ENCODE peak calls at places on chromosomes 11 and 22, in seven cellular contexts. W is BJ; I is activated naive CD8-positive, alpha-beta T cell treated with anti-CD3 and anti-CD28 coated beads for 36 hours; A is COR-L47; N is IMR-90; T is hypothalamus; S is pancreas. L is an unnamed sample.

GRCh38 chr11:64526795-64527194 is 64.2 kb upstream of the SLC22A12 start:
- DNase-seq in I (no peak), T (no peak), N (no peak), A (no peak), W (no peak), S (no peak), L (no peak)

GRCh38 chr11:83600656-83601055 is 314.5 kb upstream of the CCDC90B start:
- DNase-seq in N (no peak), W (no peak), S (no peak), A (no peak), I (no peak), T (no peak), L (no peak)

GRCh38 chr11:58125469-58125868 is at the start of gene OR9I1:
- DNase-seq in W (no peak), T (no peak), S (no peak), I (no peak), N (peak), A (no peak), L (no peak)

GRCh38 chr11:17766590-17766989 is 32.0 kb downstream of the KCNC1 start:
- DNase-seq in I (no peak), N (no peak), W (no peak), A (no peak), T (no peak), S (no peak), L (no peak)

GRCh38 chr11:96426356-96427103 is 36.7 kb downstream of the JRKL start:
- DNase-seq in T (no peak), S (no peak), A (peak), I (no peak), W (no peak), N (peak), L (no peak)

GRCh38 chr11:93796832-93797231 is 12.8 kb downstream of the MED17 start:
- DNase-seq in I (no peak), T (no peak), W (no peak), N (no peak), A (no peak), S (no peak), L (no peak)

GRCh38 chr11:114606003-114606801 is 10.6 kb upstream of the NXPE4 start:
- DNase-seq in W (no peak), I (no peak), S (no peak), A (no peak), T (no peak), N (peak), L (no peak)

GRCh38 chr11:131874070-131874469 is 503.7 kb downstream of the NTM start:
- DNase-seq in N (no peak), I (no peak), A (no peak), S (no peak), T (no peak), W (no peak), L (no peak)

GRCh38 chr11:33191456-33191855 is 30.2 kb upstream of the CSTF3 start:
- DNase-seq in N (peak), W (no peak), A (no peak), T (no peak), S (no peak), I (no peak), L (no peak)

GRCh38 chr22:32579533-32580220 is 105.1 kb downstream of the FBXO7 start:
- DNase-seq in I (no peak), A (no peak), W (no peak), S (no peak), N (peak), T (no peak), L (no peak)

GRCh38 chr11:47551086-47551485 is 1.8 kb downstream of the CELF1 start:
- DNase-seq in N (peak), S (no peak), W (no peak), I (no peak), A (no peak), T (no peak), L (no peak)

GRCh38 chr22:19904881-19905618 is 36.5 kb upstream of the COMT start:
- DNase-seq in N (no peak), I (no peak), S (no peak), A (no peak), W (no peak), T (no peak), L (no peak)

GRCh38 chr11:71542856-71543743 is 5.1 kb upstream of the KRTAP5-9 start:
- DNase-seq in A (no peak), T (no peak), I (no peak), W (no peak), N (no peak), S (no peak), L (peak)

GRCh38 chr11:115672999-115673411 is 168.8 kb upstream of the CADM1 start:
- DNase-seq in A (no peak), T (no peak), S (no peak), N (peak), W (peak), I (no peak), L (no peak)

GRCh38 chr22:17706451-17706900 is 67.8 kb downstream of the BID start:
- DNase-seq in S (no peak), W (peak), T (no peak), N (peak), A (no peak), I (peak), L (peak)

GRCh38 chr11:116714902-116715301 is 57.9 kb downstream of the BUD13 start:
- DNase-seq in A (no peak), W (no peak), N (no peak), I (no peak), S (no peak), T (no peak), L (no peak)

GRCh38 chr11:279966-280761 is 2.0 kb downstream of the NLRP6 start:
- DNase-seq in W (no peak), S (peak), I (peak), T (no peak), A (no peak), N (peak), L (peak)

GRCh38 chr22:48782817-48783511 is 1044.7 kb downstream of the BRD1 start:
- DNase-seq in N (no peak), W (no peak), I (no peak), S (no peak), A (no peak), T (no peak), L (no peak)

GRCh38 chr11:124115782-124116616 is 749 bp downstream of the VWA5A start:
- DNase-seq in N (no peak), I (peak), S (peak), T (no peak), W (no peak), A (no peak), L (no peak)

GRCh38 chr11:19723572-19724342 is 11.1 kb downstream of the NAV2 start:
- DNase-seq in N (peak), T (no peak), A (no peak), S (peak), W (peak), I (peak), L (peak)

GRCh38 chr11:65215441-65216076 is 33.8 kb downstream of the CAPN1 start:
- DNase-seq in N (no peak), S (no peak), I (peak), A (no peak), W (no peak), T (no peak), L (peak)

L was measured in activated T-cell treated with anti-CD3 and anti-CD28 coated beads, Interleukin-2, amount 50 U/mL, for 72 hours.